ENCODE peak calls at places on chromosome 3, in four cellular contexts. One of them, this sample, is unnamed.

GRCh38 chr3:105157016-105157765 is 209.5 kb upstream of the ALCAM start:
- DNase-seq in activated T-helper 1 cell treated with Interleukin-2 at 50 U/mL for 16 hours: no peak
- DNase-seq in Calu3: no peak
- DNase-seq in hypothalamus: no peak
- DNase-seq in this sample: no peak

GRCh38 chr3:66712210-66712609 is 211.4 kb upstream of the LRIG1 start:
- DNase-seq in activated T-helper 1 cell treated with Interleukin-2 at 50 U/mL for 16 hours: no peak
- DNase-seq in Calu3: no peak
- DNase-seq in hypothalamus: no peak
- DNase-seq in this sample: no peak

GRCh38 chr3:56467801-56468183 is 475 bp downstream of the ERC2 start:
- DNase-seq in activated T-helper 1 cell treated with Interleukin-2 at 50 U/mL for 16 hours: no peak
- DNase-seq in Calu3: peak
- DNase-seq in hypothalamus: peak
- DNase-seq in this sample: no peak

GRCh38 chr3:112092439-112093179 is 6.4 kb downstream of the C3orf52 start:
- DNase-seq in activated T-helper 1 cell treated with Interleukin-2 at 50 U/mL for 16 hours: no peak
- DNase-seq in Calu3: no peak
- DNase-seq in hypothalamus: no peak
- DNase-seq in this sample: no peak

GRCh38 chr3:136353461-136353860 is 103.3 kb downstream of the PCCB start:
- DNase-seq in activated T-helper 1 cell treated with Interleukin-2 at 50 U/mL for 16 hours: no peak
- DNase-seq in Calu3: no peak
- DNase-seq in hypothalamus: no peak
- DNase-seq in this sample: no peak

GRCh38 chr3:133542871-133543270 is 30.6 kb upstream of the CDV3 start:
- DNase-seq in activated T-helper 1 cell treated with Interleukin-2 at 50 U/mL for 16 hours: no peak
- DNase-seq in Calu3: no peak
- DNase-seq in hypothalamus: no peak
- DNase-seq in this sample: no peak

GRCh38 chr3:169760479-169760878 is 4.4 kb downstream of the TERC start:
- DNase-seq in activated T-helper 1 cell treated with Interleukin-2 at 50 U/mL for 16 hours: no peak
- DNase-seq in Calu3: no peak
- DNase-seq in hypothalamus: no peak
- DNase-seq in this sample: no peak

GRCh38 chr3:195932418-195933043 is 24.2 kb upstream of the TNK2 start:
- DNase-seq in activated T-helper 1 cell treated with Interleukin-2 at 50 U/mL for 16 hours: no peak
- DNase-seq in Calu3: no peak
- DNase-seq in hypothalamus: no peak
- DNase-seq in this sample: no peak

GRCh38 chr3:184395320-184395660 is 15.4 kb downstream of the CHRD start:
- DNase-seq in activated T-helper 1 cell treated with Interleukin-2 at 50 U/mL for 16 hours: no peak
- DNase-seq in Calu3: no peak
- DNase-seq in hypothalamus: no peak
- DNase-seq in this sample: no peak

GRCh38 chr3:29067014-29067413 is 213.9 kb upstream of the RBMS3 start:
- DNase-seq in activated T-helper 1 cell treated with Interleukin-2 at 50 U/mL for 16 hours: no peak
- DNase-seq in Calu3: no peak
- DNase-seq in hypothalamus: no peak
- DNase-seq in this sample: no peak

GRCh38 chr3:127831723-127832172 is 9.4 kb upstream of the MGLL start:
- DNase-seq in activated T-helper 1 cell treated with Interleukin-2 at 50 U/mL for 16 hours: no peak
- DNase-seq in Calu3: peak
- DNase-seq in hypothalamus: no peak
- DNase-seq in this sample: no peak

GRCh38 chr3:105537371-105538075 is 170.8 kb downstream of the ALCAM start:
- DNase-seq in activated T-helper 1 cell treated with Interleukin-2 at 50 U/mL for 16 hours: no peak
- DNase-seq in Calu3: no peak
- DNase-seq in hypothalamus: no peak
- DNase-seq in this sample: no peak

GRCh38 chr3:170622369-170623159 is 36.7 kb upstream of the SLC7A14 start:
- DNase-seq in activated T-helper 1 cell treated with Interleukin-2 at 50 U/mL for 16 hours: no peak
- DNase-seq in Calu3: no peak
- DNase-seq in hypothalamus: peak
- DNase-seq in this sample: no peak

GRCh38 chr3:20023663-20024417 is 11.8 kb upstream of the PP2D1 start:
- DNase-seq in activated T-helper 1 cell treated with Interleukin-2 at 50 U/mL for 16 hours: no peak
- DNase-seq in Calu3: peak
- DNase-seq in hypothalamus: peak
- DNase-seq in this sample: no peak

GRCh38 chr3:56952051-56952450 is 108.4 kb upstream of the SPATA12 start:
- DNase-seq in activated T-helper 1 cell treated with Interleukin-2 at 50 U/mL for 16 hours: no peak
- DNase-seq in Calu3: no peak
- DNase-seq in hypothalamus: no peak
- DNase-seq in this sample: no peak

GRCh38 chr3:111676177-111677021 is 81.3 kb upstream of the ZBED2 start:
- DNase-seq in activated T-helper 1 cell treated with Interleukin-2 at 50 U/mL for 16 hours: no peak
- DNase-seq in Calu3: peak
- DNase-seq in hypothalamus: no peak
- DNase-seq in this sample: peak

GRCh38 chr3:79019137-79019923 is 748.5 kb downstream of the ROBO1 start:
- DNase-seq in activated T-helper 1 cell treated with Interleukin-2 at 50 U/mL for 16 hours: no peak
- DNase-seq in Calu3: peak
- DNase-seq in hypothalamus: peak
- DNase-seq in this sample: no peak

GRCh38 chr3:134852893-134853351 is 57.9 kb downstream of the EPHB1 start:
- DNase-seq in activated T-helper 1 cell treated with Interleukin-2 at 50 U/mL for 16 hours: no peak
- DNase-seq in Calu3: no peak
- DNase-seq in hypothalamus: no peak
- DNase-seq in this sample: no peak

GRCh38 chr3:13851997-13852637 is 27.8 kb downstream of the WNT7A start:
- DNase-seq in activated T-helper 1 cell treated with Interleukin-2 at 50 U/mL for 16 hours: no peak
- DNase-seq in Calu3: no peak
- DNase-seq in hypothalamus: no peak
- DNase-seq in this sample: no peak